ENCODE peak calls at places on chromosome 1, in nine cellular contexts. One of them, this sample, is unnamed.

GRCh38 chr1:58922302-58923089 is 138.6 kb upstream of the JUN start:
- DNase-seq in left ventricle myocardium inferior: peak
- DNase-seq in fibroblast of pulmonary artery: peak
- DNase-seq in GM13976: peak
- DNase-seq in CD4-positive, alpha-beta T cell: no peak
- DNase-seq in cardiac fibroblast: peak
- DNase-seq in astrocyte of the spinal cord: peak
- DNase-seq in ovary: peak
- DNase-seq in WTC11: no peak
- DNase-seq in this sample: peak

GRCh38 chr1:85628791-85629531 is 48.4 kb downstream of the CCN1 start:
- DNase-seq in left ventricle myocardium inferior: peak
- DNase-seq in fibroblast of pulmonary artery: peak
- DNase-seq in GM13976: no peak
- DNase-seq in CD4-positive, alpha-beta T cell: no peak
- DNase-seq in cardiac fibroblast: peak
- DNase-seq in astrocyte of the spinal cord: peak
- DNase-seq in ovary: no peak
- DNase-seq in WTC11: peak
- DNase-seq in this sample: no peak

GRCh38 chr1:78527706-78528105 is 36.9 kb downstream of the PTGFR start:
- DNase-seq in left ventricle myocardium inferior: no peak
- DNase-seq in fibroblast of pulmonary artery: no peak
- DNase-seq in GM13976: no peak
- DNase-seq in CD4-positive, alpha-beta T cell: no peak
- DNase-seq in cardiac fibroblast: peak
- DNase-seq in astrocyte of the spinal cord: no peak
- DNase-seq in ovary: no peak
- DNase-seq in WTC11: no peak
- DNase-seq in this sample: no peak

GRCh38 chr1:60813051-60813450 is 269.3 kb upstream of the NFIA start:
- DNase-seq in left ventricle myocardium inferior: no peak
- DNase-seq in fibroblast of pulmonary artery: peak
- DNase-seq in GM13976: no peak
- DNase-seq in CD4-positive, alpha-beta T cell: no peak
- DNase-seq in cardiac fibroblast: no peak
- DNase-seq in astrocyte of the spinal cord: peak
- DNase-seq in ovary: no peak
- DNase-seq in WTC11: no peak
- DNase-seq in this sample: no peak

GRCh38 chr1:202189012-202189790 is 4.4 kb upstream of the LGR6 start:
- DNase-seq in left ventricle myocardium inferior: peak
- DNase-seq in fibroblast of pulmonary artery: peak
- DNase-seq in GM13976: peak
- DNase-seq in CD4-positive, alpha-beta T cell: peak
- DNase-seq in cardiac fibroblast: peak
- DNase-seq in astrocyte of the spinal cord: peak
- DNase-seq in ovary: peak
- DNase-seq in WTC11: peak
- DNase-seq in this sample: peak

GRCh38 chr1:208154040-208154439 is 90.1 kb downstream of the PLXNA2 start:
- DNase-seq in left ventricle myocardium inferior: no peak
- DNase-seq in fibroblast of pulmonary artery: no peak
- DNase-seq in GM13976: no peak
- DNase-seq in CD4-positive, alpha-beta T cell: no peak
- DNase-seq in cardiac fibroblast: no peak
- DNase-seq in astrocyte of the spinal cord: no peak
- DNase-seq in ovary: no peak
- DNase-seq in WTC11: no peak
- DNase-seq in this sample: no peak

GRCh38 chr1:52899445-52899894 is 22.1 kb downstream of the ECHDC2 start:
- DNase-seq in left ventricle myocardium inferior: no peak
- DNase-seq in fibroblast of pulmonary artery: no peak
- DNase-seq in GM13976: no peak
- DNase-seq in CD4-positive, alpha-beta T cell: no peak
- DNase-seq in cardiac fibroblast: no peak
- DNase-seq in astrocyte of the spinal cord: peak
- DNase-seq in ovary: no peak
- DNase-seq in WTC11: no peak
- DNase-seq in this sample: no peak

GRCh38 chr1:160326393-160326792 is 16.7 kb downstream of the COPA start:
- DNase-seq in left ventricle myocardium inferior: no peak
- DNase-seq in fibroblast of pulmonary artery: no peak
- DNase-seq in GM13976: no peak
- DNase-seq in CD4-positive, alpha-beta T cell: no peak
- DNase-seq in cardiac fibroblast: no peak
- DNase-seq in astrocyte of the spinal cord: no peak
- DNase-seq in ovary: no peak
- DNase-seq in WTC11: no peak
- DNase-seq in this sample: no peak

GRCh38 chr1:155889566-155889965 is 21.6 kb downstream of the RIT1 start:
- DNase-seq in left ventricle myocardium inferior: no peak
- DNase-seq in fibroblast of pulmonary artery: peak
- DNase-seq in GM13976: no peak
- DNase-seq in CD4-positive, alpha-beta T cell: no peak
- DNase-seq in cardiac fibroblast: peak
- DNase-seq in astrocyte of the spinal cord: peak
- DNase-seq in ovary: no peak
- DNase-seq in WTC11: no peak
- DNase-seq in this sample: no peak

GRCh38 chr1:12460911-12461621 is 156.9 kb downstream of the DHRS3 start:
- DNase-seq in left ventricle myocardium inferior: peak
- DNase-seq in fibroblast of pulmonary artery: no peak
- DNase-seq in GM13976: no peak
- DNase-seq in CD4-positive, alpha-beta T cell: no peak
- DNase-seq in cardiac fibroblast: no peak
- DNase-seq in astrocyte of the spinal cord: peak
- DNase-seq in ovary: peak
- DNase-seq in WTC11: no peak
- DNase-seq in this sample: no peak

GRCh38 chr1:200907611-200908097 is 13.0 kb downstream of the INAVA start:
- DNase-seq in left ventricle myocardium inferior: no peak
- DNase-seq in fibroblast of pulmonary artery: peak
- DNase-seq in GM13976: peak
- DNase-seq in CD4-positive, alpha-beta T cell: no peak
- DNase-seq in cardiac fibroblast: peak
- DNase-seq in astrocyte of the spinal cord: no peak
- DNase-seq in ovary: no peak
- DNase-seq in WTC11: no peak
- DNase-seq in this sample: no peak

GRCh38 chr1:51325878-51326755 is 4.2 kb downstream of the TTC39A start:
- DNase-seq in left ventricle myocardium inferior: no peak
- DNase-seq in fibroblast of pulmonary artery: no peak
- DNase-seq in GM13976: no peak
- DNase-seq in CD4-positive, alpha-beta T cell: no peak
- DNase-seq in cardiac fibroblast: no peak
- DNase-seq in astrocyte of the spinal cord: no peak
- DNase-seq in ovary: no peak
- DNase-seq in WTC11: no peak
- DNase-seq in this sample: no peak

GRCh38 chr1:29975036-29975694 is 738.8 kb downstream of the PTPRU start:
- DNase-seq in left ventricle myocardium inferior: no peak
- DNase-seq in fibroblast of pulmonary artery: peak
- DNase-seq in GM13976: no peak
- DNase-seq in CD4-positive, alpha-beta T cell: no peak
- DNase-seq in cardiac fibroblast: peak
- DNase-seq in astrocyte of the spinal cord: peak
- DNase-seq in ovary: no peak
- DNase-seq in WTC11: peak
- DNase-seq in this sample: no peak

GRCh38 chr1:185998391-185998790 is 264.2 kb downstream of the HMCN1 start:
- DNase-seq in left ventricle myocardium inferior: no peak
- DNase-seq in fibroblast of pulmonary artery: no peak
- DNase-seq in GM13976: no peak
- DNase-seq in CD4-positive, alpha-beta T cell: no peak
- DNase-seq in cardiac fibroblast: no peak
- DNase-seq in astrocyte of the spinal cord: no peak
- DNase-seq in ovary: no peak
- DNase-seq in WTC11: no peak
- DNase-seq in this sample: no peak

GRCh38 chr1:184954232-184954995 is 19.9 kb downstream of the NIBAN1 start:
- DNase-seq in left ventricle myocardium inferior: no peak
- DNase-seq in fibroblast of pulmonary artery: no peak
- DNase-seq in GM13976: no peak
- DNase-seq in CD4-positive, alpha-beta T cell: no peak
- DNase-seq in cardiac fibroblast: peak
- DNase-seq in astrocyte of the spinal cord: no peak
- DNase-seq in ovary: no peak
- DNase-seq in WTC11: no peak
- DNase-seq in this sample: no peak
- TF ChIP-seq CTCF in left ventricle myocardium inferior: no peak
- TF ChIP-seq CTCF in fibroblast of pulmonary artery: no peak
- TF ChIP-seq CTCF in GM13976: no peak
- TF ChIP-seq CTCF in CD4-positive, alpha-beta T cell: no peak
- TF ChIP-seq CTCF in cardiac fibroblast: no peak
- TF ChIP-seq CTCF in astrocyte of the spinal cord: no peak
- TF ChIP-seq CTCF in ovary: no peak
- TF ChIP-seq CTCF in WTC11: no peak
- TF ChIP-seq CTCF in this sample: no peak

GRCh38 chr1:103267893-103268292 is 159.6 kb upstream of the COL11A1 start:
- DNase-seq in left ventricle myocardium inferior: no peak
- DNase-seq in fibroblast of pulmonary artery: no peak
- DNase-seq in GM13976: no peak
- DNase-seq in CD4-positive, alpha-beta T cell: no peak
- DNase-seq in cardiac fibroblast: no peak
- DNase-seq in astrocyte of the spinal cord: no peak
- DNase-seq in ovary: no peak
- DNase-seq in WTC11: peak
- DNase-seq in this sample: no peak
- TF ChIP-seq CTCF in left ventricle myocardium inferior: no peak
- TF ChIP-seq CTCF in fibroblast of pulmonary artery: no peak
- TF ChIP-seq CTCF in GM13976: no peak
- TF ChIP-seq CTCF in CD4-positive, alpha-beta T cell: no peak
- TF ChIP-seq CTCF in cardiac fibroblast: peak
- TF ChIP-seq CTCF in astrocyte of the spinal cord: peak
- TF ChIP-seq CTCF in ovary: no peak
- TF ChIP-seq CTCF in WTC11: no peak
- TF ChIP-seq CTCF in this sample: no peak

GRCh38 chr1:244409648-244410164 is 42.0 kb downstream of the ADSS2 start:
- DNase-seq in left ventricle myocardium inferior: no peak
- DNase-seq in fibroblast of pulmonary artery: no peak
- DNase-seq in GM13976: peak
- DNase-seq in CD4-positive, alpha-beta T cell: no peak
- DNase-seq in cardiac fibroblast: no peak
- DNase-seq in astrocyte of the spinal cord: no peak
- DNase-seq in ovary: no peak
- DNase-seq in WTC11: no peak
- DNase-seq in this sample: no peak

GRCh38 chr1:244413736-244414135 is 38.0 kb downstream of the ADSS2 start:
- DNase-seq in left ventricle myocardium inferior: no peak
- DNase-seq in fibroblast of pulmonary artery: no peak
- DNase-seq in GM13976: no peak
- DNase-seq in CD4-positive, alpha-beta T cell: no peak
- DNase-seq in cardiac fibroblast: peak
- DNase-seq in astrocyte of the spinal cord: peak
- DNase-seq in ovary: no peak
- DNase-seq in WTC11: no peak
- DNase-seq in this sample: no peak

GRCh38 chr1:244412116-244412639 is 39.5 kb downstream of the ADSS2 start:
- DNase-seq in left ventricle myocardium inferior: no peak
- DNase-seq in fibroblast of pulmonary artery: no peak
- DNase-seq in GM13976: no peak
- DNase-seq in CD4-positive, alpha-beta T cell: no peak
- DNase-seq in cardiac fibroblast: no peak
- DNase-seq in astrocyte of the spinal cord: no peak
- DNase-seq in ovary: no peak
- DNase-seq in WTC11: no peak
- DNase-seq in this sample: no peak

GRCh38 chr1:244419004-244419403 is 32.7 kb downstream of the ADSS2 start:
- DNase-seq in left ventricle myocardium inferior: no peak
- DNase-seq in fibroblast of pulmonary artery: no peak
- DNase-seq in GM13976: no peak
- DNase-seq in CD4-positive, alpha-beta T cell: no peak
- DNase-seq in cardiac fibroblast: no peak
- DNase-seq in astrocyte of the spinal cord: no peak
- DNase-seq in ovary: no peak
- DNase-seq in WTC11: no peak
- DNase-seq in this sample: no peak

GRCh38 chr1:244414543-244414942 is 37.2 kb downstream of the ADSS2 start:
- DNase-seq in left ventricle myocardium inferior: no peak
- DNase-seq in fibroblast of pulmonary artery: peak
- DNase-seq in GM13976: no peak
- DNase-seq in CD4-positive, alpha-beta T cell: no peak
- DNase-seq in cardiac fibroblast: peak
- DNase-seq in astrocyte of the spinal cord: peak
- DNase-seq in ovary: no peak
- DNase-seq in WTC11: no peak
- DNase-seq in this sample: no peak
- TF ChIP-seq CTCF in left ventricle myocardium inferior: no peak
- TF ChIP-seq CTCF in fibroblast of pulmonary artery: peak
- TF ChIP-seq CTCF in GM13976: no peak
- TF ChIP-seq CTCF in CD4-positive, alpha-beta T cell: no peak
- TF ChIP-seq CTCF in cardiac fibroblast: peak
- TF ChIP-seq CTCF in astrocyte of the spinal cord: peak
- TF ChIP-seq CTCF in ovary: no peak
- TF ChIP-seq CTCF in WTC11: no peak
- TF ChIP-seq CTCF in this sample: no peak

DNA sequence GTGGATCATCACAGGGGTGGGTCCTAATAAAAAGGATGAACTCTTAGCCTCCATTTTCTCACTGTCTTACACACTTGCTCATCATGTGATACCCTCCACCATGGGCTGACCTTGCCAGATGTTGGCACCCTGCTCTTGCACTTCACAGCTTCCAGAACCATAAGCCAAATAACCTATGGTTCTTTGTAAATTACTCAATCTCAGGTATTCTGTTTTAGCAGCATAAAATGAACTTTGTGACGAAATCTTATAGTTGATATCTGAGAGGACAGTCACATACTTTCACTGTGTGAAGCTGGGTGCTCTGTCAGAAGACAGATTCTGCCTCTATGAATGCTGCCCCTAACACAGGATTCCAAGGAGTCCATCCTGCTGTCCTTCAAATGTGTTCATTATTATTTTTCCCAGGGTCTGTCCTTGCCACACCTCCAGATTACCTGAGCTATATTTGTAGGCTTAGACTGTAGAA is 13.8 kb downstream of the DUSP10 start:
- DNase-seq in left ventricle myocardium inferior: no peak
- DNase-seq in fibroblast of pulmonary artery: no peak
- DNase-seq in GM13976: no peak
- DNase-seq in CD4-positive, alpha-beta T cell: no peak
- DNase-seq in cardiac fibroblast: no peak
- DNase-seq in astrocyte of the spinal cord: no peak
- DNase-seq in ovary: no peak
- DNase-seq in WTC11: no peak
- DNase-seq in this sample: no peak
- TF ChIP-seq CTCF in left ventricle myocardium inferior: no peak
- TF ChIP-seq CTCF in fibroblast of pulmonary artery: no peak
- TF ChIP-seq CTCF in GM13976: no peak
- TF ChIP-seq CTCF in CD4-positive, alpha-beta T cell: no peak
- TF ChIP-seq CTCF in cardiac fibroblast: no peak
- TF ChIP-seq CTCF in astrocyte of the spinal cord: no peak
- TF ChIP-seq CTCF in ovary: no peak
- TF ChIP-seq CTCF in WTC11: no peak
- TF ChIP-seq CTCF in this sample: no peak

This sample was measured in CD8-positive, alpha-beta T cell.